ENCODE peak calls at places on chromosomes 4 and X, in nine cellular contexts. S, T, Y, P, W, N, U, H and F are unnamed samples. For H3K4me1, the result is how much of the 10 kb centered on the place peaks cover.

GRCh38 chr4:52172166-52172565 is 121.1 kb downstream of the SPATA18 start:
- DNase-seq in S (no peak), T (no peak), Y (no peak), P (no peak), W (no peak), N (no peak), U (no peak), H (no peak), F (no peak)

GRCh38 chrX:140572724-140573123 is 67.9 kb upstream of the SOX3 start:
- DNase-seq in S (no peak), T (peak), Y (no peak), P (peak), W (peak), N (no peak), U (no peak), H (no peak), F (no peak)

GRCh38 chr4:78625073-78625472 is 73.5 kb downstream of the ANXA3 start:
- DNase-seq in S (no peak), T (no peak), Y (no peak), P (no peak), W (no peak), N (no peak), U (no peak), H (no peak), F (no peak)

GRCh38 chr4:186554890-186555827 is at the start of gene MTNR1A:
- DNase-seq in S (no peak), T (no peak), Y (no peak), P (no peak), W (peak), N (no peak), U (no peak), H (no peak), F (no peak)

GRCh38 chrX:133742602-133743305 is 242.6 kb downstream of the GPC3 start:
- DNase-seq in S (no peak), T (no peak), Y (no peak), P (no peak), W (no peak), N (no peak), U (no peak), H (no peak), F (no peak)

GRCh38 chr4:112099701-112100289 is 45.5 kb upstream of the FAM241A start:
- DNase-seq in S (no peak), T (no peak), Y (no peak), P (no peak), W (peak), N (no peak), U (no peak), H (no peak), F (no peak)

GRCh38 chr4:87662871-87663270 is 12.8 kb downstream of the DMP1 start:
- DNase-seq in S (no peak), T (no peak), Y (no peak), P (no peak), W (no peak), N (no peak), U (no peak), H (no peak), F (peak)

GRCh38 chr4:140099993-140100392 is 54.0 kb downstream of the MAML3 start:
- DNase-seq in S (no peak), T (no peak), Y (peak), P (peak), W (peak), N (peak), U (peak), H (no peak), F (peak)

GRCh38 chr4:8289956-8290700 is 20.6 kb downstream of the HTRA3 start:
- DNase-seq in S (no peak), T (no peak), Y (peak), P (no peak), W (no peak), N (peak), U (peak), H (peak), F (peak)

GRCh38 chr4:183360161-183360919 is 38.1 kb upstream of the CLDN24 start:
- DNase-seq in S (no peak), T (no peak), Y (no peak), P (no peak), W (no peak), N (no peak), U (no peak), H (no peak), F (no peak)

GRCh38 chr4:184937745-184938144 is 80.5 kb upstream of the HELT start:
- DNase-seq in S (no peak), T (no peak), Y (no peak), P (no peak), W (peak), N (no peak), U (no peak), H (no peak), F (no peak)

GRCh38 chr4:78556655-78557054 is 5.1 kb downstream of the ANXA3 start:
- DNase-seq in S (no peak), T (no peak), Y (no peak), P (no peak), W (no peak), N (no peak), U (no peak), H (no peak), F (no peak)

GRCh38 chr4:89212666-89213381 is 94.8 kb downstream of the GPRIN3 start:
- DNase-seq in S (no peak), T (no peak), Y (no peak), P (no peak), W (no peak), N (no peak), U (no peak), H (no peak), F (no peak)

GRCh38 chrX:119853449-119853848 is 686 bp upstream of the UPF3B start:
- DNase-seq in S (no peak), T (no peak), Y (no peak), P (peak), W (no peak), N (no peak), U (no peak), H (no peak), F (no peak)

GRCh38 chr4:183438458-183439113 is 5.8 kb upstream of the CDKN2AIP start:
- DNase-seq in S (peak), T (peak), Y (no peak), P (peak), W (no peak), N (no peak), U (no peak), H (no peak), F (no peak)

GRCh38 chr4:10299601-10300000 is 157.6 kb downstream of the ZNF518B start:
- DNase-seq in S (no peak), T (no peak), Y (no peak), P (no peak), W (no peak), N (no peak), U (no peak), H (no peak), F (no peak)

GRCh38 chr4:153271820-153272219 is 67.6 kb downstream of the TRIM2 start:
- DNase-seq in S (no peak), T (no peak), Y (no peak), P (no peak), W (no peak), N (no peak), U (no peak), H (no peak), F (no peak)

GRCh38 chrX:122739770-122740169 is 444.3 kb upstream of the GRIA3 start:
- DNase-seq in S (no peak), T (no peak), Y (no peak), P (no peak), W (no peak), N (no peak), U (no peak), H (no peak), F (no peak)

GRCh38 chrX:134171661-134172587 is 65.1 kb upstream of the CCDC160 start:
- DNase-seq in S (no peak), T (no peak), Y (no peak), P (peak), W (peak), N (no peak), U (peak), H (no peak), F (peak)

GRCh38 chr4:98631506-98631905 is 26.9 kb downstream of the TSPAN5 start:
- DNase-seq in S (no peak), T (no peak), Y (no peak), P (no peak), W (no peak), N (no peak), U (no peak), H (no peak), F (no peak)

GRCh38 chr4:153438916-153439756 is 27.0 kb upstream of the TMEM131L start:
- DNase-seq in S (no peak), T (no peak), Y (no peak), P (peak), W (no peak), N (no peak), U (no peak), H (no peak), F (no peak)

GRCh38 chr4:7384929-7385890 is 49.5 kb downstream of the PSAPL1 start:
- DNase-seq in S (no peak), T (no peak), Y (peak), P (peak), W (no peak), N (peak), U (no peak), H (peak), F (no peak)

GRCh38 chr4:3372264-3372932 is 69.4 kb upstream of the HGFAC start:
- DNase-seq in S (no peak), T (no peak), Y (peak), P (no peak), W (no peak), N (peak), U (no peak), H (no peak), F (peak)

GRCh38 chrX:75156537-75156945 is 458 bp upstream of the ABCB7 start:
- DNase-seq in S (no peak), T (no peak), Y (no peak), P (no peak), W (peak), N (no peak), U (no peak), H (no peak), F (no peak)

GRCh38 chrX:14409341-14409740 is 120.0 kb upstream of the GLRA2 start:
- DNase-seq in S (peak), T (no peak), Y (no peak), P (peak), W (peak), N (no peak), U (no peak), H (no peak), F (peak)

DNA sequence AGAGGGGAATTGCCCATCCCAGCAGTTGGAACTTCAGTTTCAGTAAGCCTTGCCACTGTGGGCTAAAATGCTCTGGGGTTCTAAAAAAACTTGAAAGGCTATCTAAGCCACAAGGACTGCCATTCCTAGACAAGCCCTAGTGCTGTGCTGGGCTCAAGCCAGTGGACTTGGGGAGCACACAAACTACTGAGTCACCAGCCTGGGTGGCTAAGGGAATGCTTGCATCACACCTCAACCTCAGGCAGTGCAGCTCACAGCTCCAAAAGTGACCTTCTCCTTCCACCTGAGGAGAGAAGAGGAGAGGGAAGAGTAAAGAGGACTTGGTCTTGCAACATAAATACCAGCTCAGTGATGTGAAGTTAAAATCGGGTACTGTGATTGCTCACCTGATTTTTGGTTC is 116.7 kb upstream of the GLRA2 start:
- DNase-seq in S (no peak), T (no peak), Y (no peak), P (no peak), W (no peak), N (no peak), U (no peak), H (no peak), F (no peak)
- H3K4me3 ChIP-seq in S (no peak), T (no peak), Y (no peak), P (no peak), W (no peak), N (no peak), U (no peak), H (no peak), F (no peak)

DNA sequence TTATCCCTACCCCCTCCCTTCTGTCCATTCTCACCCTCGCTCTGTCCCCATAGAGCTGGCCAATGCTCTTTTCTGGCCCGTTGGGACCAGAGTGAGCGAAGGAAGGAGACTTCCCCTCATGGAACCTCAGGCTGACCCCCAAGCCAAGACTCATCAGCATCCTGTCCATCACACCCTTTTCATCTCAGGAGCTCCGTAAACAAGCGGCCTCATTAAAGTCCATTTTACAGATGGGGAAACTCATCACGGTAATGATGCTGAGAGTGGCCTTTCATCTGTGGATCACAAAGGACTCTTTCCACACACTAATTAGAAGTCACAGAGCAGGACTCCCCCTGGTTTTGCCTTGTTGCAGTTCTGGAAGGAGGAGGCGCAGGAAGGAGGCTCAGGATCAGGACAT is 67.4 kb upstream of the SLC34A2 start:
- DNase-seq in S (no peak), T (no peak), Y (no peak), P (no peak), W (no peak), N (no peak), U (no peak), H (no peak), F (no peak)
- H3K4me1 ChIP-seq in S (under half), T (under half), Y (under half), P (under half), W (under half), N (under half), U (under half), H (under half), F (under half)

DNA sequence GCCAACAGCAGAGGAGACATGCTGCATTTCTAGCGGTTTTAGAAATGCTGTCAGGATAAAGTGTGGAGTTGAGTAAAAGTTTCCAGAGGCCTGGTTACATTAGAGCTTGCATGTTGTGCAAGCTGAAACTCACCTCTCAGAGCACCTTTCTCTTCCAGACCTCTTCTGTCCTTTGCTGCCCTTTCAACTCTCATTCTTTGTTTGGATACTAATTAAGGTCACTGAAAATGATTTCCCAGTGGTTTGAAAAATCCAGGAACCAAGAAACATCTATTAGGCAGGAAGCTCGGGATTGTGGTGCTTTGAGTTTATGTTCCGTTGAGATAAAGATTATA is 426.6 kb downstream of the MAPK10 start:
- DNase-seq in S (no peak), T (no peak), Y (no peak), P (no peak), W (no peak), N (no peak), U (no peak), H (no peak), F (no peak)
- H3K4me3 ChIP-seq in S (no peak), T (no peak), Y (no peak), P (no peak), W (no peak), N (no peak), U (no peak), H (no peak), F (no peak)

GRCh38 chr4:54099287-54099958 is 540 bp upstream of the GSX2 start:
- DNase-seq in S (no peak), T (no peak), Y (no peak), P (no peak), W (no peak), N (no peak), U (no peak), H (no peak), F (no peak)

GRCh38 chr4:54102747-54103146 is 2.8 kb downstream of the GSX2 start:
- DNase-seq in S (no peak), T (no peak), Y (no peak), P (no peak), W (no peak), N (no peak), U (no peak), H (no peak), F (no peak)

GRCh38 chr4:54099959-54100606 is at the start of gene GSX2:
- DNase-seq in S (no peak), T (no peak), Y (no peak), P (no peak), W (no peak), N (no peak), U (peak), H (peak), F (no peak)

GRCh38 chr4:54101190-54102041 is 1.5 kb downstream of the GSX2 start:
- DNase-seq in S (no peak), T (no peak), Y (no peak), P (no peak), W (no peak), N (no peak), U (no peak), H (no peak), F (no peak)

GRCh38 chr4:54100607-54101189 is 735 bp downstream of the GSX2 start:
- DNase-seq in S (no peak), T (no peak), Y (no peak), P (no peak), W (no peak), N (no peak), U (no peak), H (no peak), F (no peak)
- H3K4me1 ChIP-seq in S (under half), T (under half), Y (under half), P (under half), W (under half), N (under half), U (under half), H (under half), F (under half)